ENCODE peak calls at places on chromosome 7, in five cellular contexts. G, I, X, D and L are unnamed samples.

GRCh38 chr7:55642266-55642665 is 70.0 kb upstream of the VOPP1 start:
- DNase-seq in D (no peak), X (no peak), G (no peak), I (no peak), L (no peak)

GRCh38 chr7:142478479-142479220 is 220.8 kb upstream of the PRSS58 start:
- DNase-seq in G (peak; percentile 12), D (peak; percentile 46), X (peak; percentile 17), I (no peak), L (peak; percentile 64)

GRCh38 chr7:18144171-18144570 is 116.5 kb upstream of the PRPS1L1 start:
- DNase-seq in X (no peak), G (no peak), D (no peak), I (peak; percentile 4), L (no peak)

GRCh38 chr7:54705436-54705835 is 53.6 kb downstream of the SEC61G start:
- DNase-seq in G (peak; percentile 51), D (no peak), I (peak; percentile 33), X (no peak), L (peak; percentile 37)

GRCh38 chr7:135190703-135191102 is 20.2 kb upstream of the CYREN start:
- DNase-seq in G (no peak), I (no peak), X (no peak), D (no peak), L (no peak)

GRCh38 chr7:119630570-119630969 is 642.4 kb upstream of the KCND2 start:
- DNase-seq in I (no peak), X (no peak), G (no peak), D (no peak), L (no peak)

GRCh38 chr7:119562839-119563238 is 710.1 kb upstream of the KCND2 start:
- DNase-seq in D (no peak), G (no peak), X (no peak), I (no peak), L (no peak)

GRCh38 chr7:44073664-44074348 is 8.4 kb upstream of the PGAM2 start:
- DNase-seq in I (no peak), X (no peak), G (no peak), D (no peak), L (peak; percentile 66)

GRCh38 chr7:24373556-24373955 is 89.6 kb downstream of the NPY start:
- DNase-seq in D (no peak), X (no peak), G (no peak), I (no peak), L (no peak)

GRCh38 chr7:67392596-67393438 is 396.2 kb downstream of the TYW1 start:
- DNase-seq in I (no peak), D (no peak), G (no peak), X (no peak), L (no peak)

GRCh38 chr7:11373546-11374142 is 400.0 kb downstream of the PHF14 start:
- DNase-seq in D (peak; percentile 9), G (peak; percentile 2), X (peak; percentile 15), I (no peak), L (no peak)

GRCh38 chr7:31948041-31948440 is 122.2 kb downstream of the PDE1C start:
- DNase-seq in G (peak; percentile 79), D (no peak), X (peak; percentile 70), I (no peak), L (peak; percentile 91)

GRCh38 chr7:4849390-4849789 is 12.4 kb downstream of the PAPOLB start:
- DNase-seq in G (peak; percentile 21), X (peak; percentile 48), D (peak; percentile 64), I (no peak), L (peak; percentile 26)

GRCh38 chr7:120709931-120710330 is 148.0 kb downstream of the TSPAN12 start:
- DNase-seq in I (no peak), G (no peak), X (no peak), D (no peak), L (no peak)

GRCh38 chr7:66899552-66900280 is 21.3 kb upstream of the TMEM248 start:
- DNase-seq in G (no peak), I (no peak), D (no peak), X (no peak), L (no peak)

GRCh38 chr7:29005829-29006228 is 47.7 kb upstream of the TRIL start:
- DNase-seq in D (no peak), X (peak; percentile 15), G (no peak), I (no peak), L (peak; percentile 13)

GRCh38 chr7:96332325-96332724 is 10.4 kb upstream of the SLC25A13 start:
- DNase-seq in D (no peak), X (no peak), G (no peak), I (no peak), L (no peak)

GRCh38 chr7:23467731-23468720 is 2.3 kb downstream of the IGF2BP3 start:
- DNase-seq in G (no peak), X (peak; percentile 56), D (peak; percentile 51), I (no peak), L (peak; percentile 68)

GRCh38 chr7:143882611-143883078 is 19.3 kb downstream of the TCAF1 start:
- DNase-seq in I (no peak), X (peak; percentile 79), D (no peak), G (no peak), L (peak; percentile 56)

GRCh38 chr7:144777005-144777814 is 58.6 kb downstream of the TPK1 start:
- DNase-seq in I (no peak), D (no peak), G (no peak), X (no peak), L (no peak)

GRCh38 chr7:24572014-24572413 is 1.2 kb upstream of the PALS2 start:
- DNase-seq in D (no peak), G (no peak), X (no peak), I (no peak), L (no peak)

GRCh38 chr7:157282141-157282801 is 54.5 kb upstream of the DNAJB6 start:
- DNase-seq in X (no peak), I (no peak), G (no peak), D (no peak), L (no peak)

GRCh38 chr7:68146970-68147369 is 1150.3 kb downstream of the TYW1 start:
- DNase-seq in I (no peak), X (no peak), D (no peak), G (no peak), L (no peak)

GRCh38 chr7:26553582-26553981 is 261.9 kb downstream of the SNX10 start:
- DNase-seq in X (no peak), I (no peak), G (no peak), D (no peak), L (no peak)

GRCh38 chr7:73904219-73905136 is 43.5 kb downstream of the TMEM270 start:
- DNase-seq in G (no peak), X (no peak), I (no peak), D (no peak), L (no peak)

GRCh38 chr7:110168010-110168409 is 922.9 kb upstream of the LRRN3 start:
- DNase-seq in X (no peak), D (no peak), G (no peak), I (no peak), L (no peak)

GRCh38 chr7:159040912-159041711 is 103.6 kb downstream of the VIPR2 start:
- DNase-seq in D (no peak), I (no peak), G (no peak), X (no peak), L (no peak)

GRCh38 chr7:155959894-155960293 is 147.6 kb upstream of the SHH start:
- DNase-seq in G (no peak), D (no peak), X (no peak), I (no peak), L (no peak)

GRCh38 chr7:130814753-130815152 is 80.7 kb upstream of the KLF14 start:
- DNase-seq in D (no peak), G (no peak), I (no peak), X (no peak), L (peak; percentile 50)

GRCh38 chr7:123220396-123220795 is 20.6 kb upstream of the SLC13A1 start:
- DNase-seq in G (no peak), D (no peak), X (no peak), I (no peak), L (no peak)

GRCh38 chr7:36573066-36573465 is 151.2 kb downstream of the AOAH start:
- DNase-seq in G (no peak), I (no peak), D (no peak), X (no peak), L (no peak)

GRCh38 chr7:135853499-135853898 is 104.9 kb upstream of the FAM180A start:
- DNase-seq in D (no peak), G (no peak), I (no peak), X (no peak), L (no peak)

GRCh38 chr7:85748861-85749260 is 562.0 kb upstream of the SEMA3D start:
- DNase-seq in X (no peak), G (no peak), I (no peak), D (no peak), L (no peak)

GRCh38 chr7:2924866-2925840 is 81.0 kb upstream of the GNA12 start:
- DNase-seq in I (no peak), X (no peak), D (no peak), G (no peak), L (no peak)

GRCh38 chr7:142961973-142962913 is at the start of gene KEL:
- DNase-seq in I (no peak), D (peak; percentile 98), X (no peak), G (no peak), L (no peak)

GRCh38 chr7:104160375-104160774 is 47.4 kb downstream of the ORC5 start:
- DNase-seq in D (no peak), X (no peak), G (no peak), I (no peak), L (peak; percentile 42)
- TF ChIP-seq RAD21 in D (peak; percentile 81), X (no peak), G (peak; percentile 37), I (no peak), L (peak; percentile 54)

DNA sequence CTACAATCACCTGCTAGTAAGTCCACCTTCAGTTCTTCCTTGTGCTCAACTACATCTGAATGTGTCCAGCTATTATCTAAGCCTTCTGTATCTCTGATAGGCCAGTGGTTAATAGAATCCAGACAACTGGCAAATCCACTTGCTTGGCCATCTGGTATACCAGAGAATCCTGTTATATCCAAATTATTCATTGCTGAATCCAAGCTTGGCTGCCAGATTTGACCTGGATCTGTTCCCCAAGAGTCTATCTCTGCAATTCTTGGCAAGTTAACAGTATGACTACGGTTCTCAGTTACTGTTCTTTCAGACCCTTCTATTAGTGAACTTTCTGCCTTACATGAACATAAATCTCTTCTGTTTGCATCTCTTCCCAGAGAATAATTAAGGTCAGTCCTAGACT is 154.6 kb upstream of the TARP start:
- DNase-seq in X (no peak), I (no peak), G (no peak), D (no peak), L (peak; percentile 31)
- TF ChIP-seq BHLHE40 in X (no peak), I (no peak), G (no peak), D (no peak), L (no peak)

GRCh38 chr7:137025469-137026175 is 157.2 kb downstream of the CHRM2 start:
- DNase-seq in X (no peak), D (no peak), G (no peak), I (no peak), L (peak; percentile 93)
- TF ChIP-seq RAD21 in X (no peak), D (no peak), G (no peak), I (no peak), L (no peak)

DNA sequence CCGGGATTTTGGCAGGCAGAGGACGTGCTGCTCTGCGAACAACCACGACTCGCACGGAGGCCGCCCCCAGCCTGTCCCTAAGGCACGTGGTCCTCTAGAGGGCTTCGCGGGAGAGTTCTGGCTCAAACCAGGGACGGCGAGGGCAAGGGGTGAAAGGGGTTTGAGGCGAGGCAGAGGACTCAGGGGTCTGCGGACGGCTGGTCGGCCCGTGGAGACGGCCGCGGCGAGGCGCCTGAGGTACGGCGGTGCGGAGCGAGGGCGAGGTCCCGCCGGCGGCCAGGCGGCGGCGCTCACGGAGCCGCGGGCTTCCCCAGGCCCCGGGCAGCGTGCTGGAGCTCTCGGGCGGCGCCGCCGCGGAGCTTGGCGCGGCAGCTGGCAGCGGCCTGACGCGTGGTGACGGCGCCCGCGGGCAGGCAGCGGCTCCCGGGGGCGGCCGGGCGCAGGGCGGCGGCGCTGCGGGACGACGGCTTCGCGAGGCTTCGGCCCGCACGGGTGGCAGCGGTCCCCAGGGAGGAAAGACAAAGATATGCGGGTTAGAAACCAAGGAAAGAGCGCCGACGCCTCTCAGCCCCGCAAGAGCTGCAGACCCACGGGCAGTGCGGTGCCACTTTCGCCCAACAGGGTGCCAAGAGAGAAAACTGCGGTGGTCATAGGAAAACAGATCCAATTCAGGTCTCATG is 44.8 kb downstream of the ZNF800 start:
- DNase-seq in D (peak; percentile 88), X (peak; percentile 28), G (peak; percentile 69), I (no peak), L (peak; percentile 61)
- TF ChIP-seq BHLHE40 in D (no peak), X (no peak), G (no peak), I (peak; percentile 77), L (no peak)